ENCODE peak calls at places on chromosomes 7 and 10, in ten cellular contexts. E is posterior vena cava; S is stimulated activated CD4-positive, alpha-beta T cell treated with anti-CD3 and anti-CD28 coated beads, Interleukin-1b, Interleukin-23, amount 100 ng/mL, for 4 hours; X is activated CD4-positive, alpha-beta T cell treated with anti-CD3 and anti-CD28 coated beads, Interleukin-2, amount 10 ng/mL, durations not matched to agents 7 days and 5 days; P is Ammon's horn; T is NCI-H226; C is T-helper 1 cell; Q is naive thymus-derived CD4-positive, alpha-beta T cell; R is caudate nucleus; J is posterior cingulate gyrus. H is an unnamed sample.

GRCh38 chr7:55977831-55978230 is 13.4 kb downstream of the NIPSNAP2 start:
- DNase-seq in T (peak), R (no peak), J (no peak), C (no peak), Q (no peak), E (no peak), S (no peak), P (peak), X (no peak), H (no peak)

GRCh38 chr10:79948976-79949722 is at the start of gene SFTPD:
- DNase-seq in X (no peak), R (no peak), E (no peak), C (no peak), P (peak), J (no peak), Q (no peak), S (no peak), T (peak), H (no peak)

GRCh38 chr10:62582098-62582705 is 208.0 kb downstream of the ZNF365 start:
- DNase-seq in P (no peak), Q (no peak), J (no peak), R (no peak), T (no peak), C (no peak), X (no peak), S (no peak), E (no peak), H (no peak)

GRCh38 chr7:65938336-65938895 is 43.6 kb downstream of the GUSB start:
- DNase-seq in R (no peak), E (no peak), P (no peak), X (no peak), S (no peak), T (no peak), J (no peak), C (no peak), Q (no peak), H (no peak)

GRCh38 chr10:35346248-35346647 is 9.9 kb downstream of the CCNY start:
- DNase-seq in J (no peak), X (no peak), S (no peak), C (no peak), R (no peak), Q (no peak), T (no peak), E (no peak), P (no peak), H (no peak)

GRCh38 chr7:2824026-2824677 is 20.0 kb downstream of the GNA12 start:
- DNase-seq in P (no peak), S (no peak), R (no peak), E (no peak), J (no peak), T (no peak), X (no peak), Q (no peak), C (no peak), H (no peak)

GRCh38 chr10:11488126-11488525 is 123.3 kb downstream of the USP6NL start:
- DNase-seq in Q (no peak), R (no peak), S (no peak), J (no peak), P (no peak), C (no peak), X (no peak), E (no peak), T (no peak), H (no peak)

GRCh38 chr7:155373359-155374273 is 75.9 kb downstream of the INSIG1 start:
- DNase-seq in J (no peak), E (no peak), R (no peak), P (no peak), X (no peak), Q (no peak), S (no peak), T (no peak), C (no peak), H (no peak)

GRCh38 chr7:74334026-74334425 is 44.8 kb downstream of the CLIP2 start:
- DNase-seq in Q (no peak), R (no peak), S (no peak), T (peak), E (no peak), C (no peak), P (no peak), J (no peak), X (no peak), H (no peak)

GRCh38 chr7:20383351-20383750 is 52.7 kb downstream of the ITGB8 start:
- DNase-seq in J (no peak), X (no peak), C (no peak), E (no peak), T (peak), R (no peak), Q (no peak), S (no peak), P (no peak), H (no peak)

GRCh38 chr7:129454249-129454551 is 20.0 kb downstream of the STRIP2 start:
- DNase-seq in X (no peak), T (no peak), Q (no peak), J (no peak), C (no peak), S (no peak), E (no peak), R (no peak), P (no peak), H (no peak)

GRCh38 chr10:8049874-8050560 is 4.5 kb upstream of the GATA3 start:
- DNase-seq in P (no peak), T (no peak), C (no peak), R (no peak), E (no peak), X (no peak), S (no peak), Q (peak), J (no peak), H (no peak)

GRCh38 chr7:98398567-98399372 is 2.1 kb downstream of the BAIAP2L1 start:
- DNase-seq in J (no peak), R (no peak), C (no peak), T (no peak), Q (no peak), E (no peak), P (no peak), X (no peak), S (no peak), H (no peak)

GRCh38 chr7:21542891-21543527 is at the start of gene DNAH11:
- DNase-seq in S (peak), P (peak), X (peak), C (no peak), Q (peak), E (no peak), R (no peak), T (no peak), J (no peak), H (peak)

GRCh38 chr10:17735166-17735941 is 16.6 kb upstream of the TMEM236 start:
- DNase-seq in S (no peak), R (no peak), J (no peak), X (no peak), Q (no peak), C (no peak), P (no peak), T (no peak), E (peak), H (no peak)

GRCh38 chr10:90447836-90448235 is 410.0 kb downstream of the HTR7 start:
- DNase-seq in T (no peak), X (no peak), R (no peak), S (no peak), J (no peak), C (no peak), P (no peak), E (no peak), Q (no peak), H (no peak)

GRCh38 chr10:29598861-29599311 is 35.9 kb downstream of the SVIL start:
- DNase-seq in P (no peak), X (no peak), Q (no peak), J (no peak), S (no peak), T (no peak), E (no peak), C (no peak), R (no peak), H (no peak)

GRCh38 chr10:104340099-104340594 is 1.9 kb upstream of the ITPRIP start:
- DNase-seq in P (no peak), S (no peak), J (no peak), X (no peak), T (peak), C (no peak), R (no peak), E (no peak), Q (no peak), H (peak)

GRCh38 chr7:17829001-17829400 is 111.3 kb downstream of the SNX13 start:
- DNase-seq in C (no peak), R (no peak), T (no peak), J (no peak), E (no peak), Q (no peak), P (no peak), S (no peak), X (no peak), H (no peak)

GRCh38 chr10:113369185-113369785 is 183.6 kb upstream of the HABP2 start:
- DNase-seq in S (no peak), J (no peak), R (no peak), P (no peak), E (no peak), X (no peak), T (no peak), Q (no peak), C (no peak), H (no peak)

GRCh38 chr10:79266092-79266491 is 81.2 kb upstream of the PPIF start:
- DNase-seq in R (no peak), S (no peak), E (no peak), J (no peak), P (no peak), T (no peak), C (no peak), Q (no peak), X (no peak), H (no peak)

GRCh38 chr7:155789001-155789725 is 23.1 kb downstream of the SHH start:
- DNase-seq in R (no peak), P (peak), C (no peak), E (no peak), S (no peak), T (no peak), J (no peak), X (no peak), Q (no peak), H (no peak)

GRCh38 chr10:123147635-123148413 is at the start of gene HMX2:
- DNase-seq in X (no peak), Q (no peak), P (no peak), C (no peak), T (no peak), S (no peak), R (no peak), J (no peak), E (no peak), H (peak)

GRCh38 chr7:79211724-79212123 is 241.7 kb downstream of the MAGI2 start:
- DNase-seq in R (no peak), E (no peak), X (no peak), Q (no peak), P (no peak), C (no peak), T (peak), J (no peak), S (no peak), H (no peak)

GRCh38 chr7:129607471-129608120 is 3.9 kb upstream of the NRF1 start:
- DNase-seq in C (no peak), S (no peak), E (no peak), P (no peak), R (peak), X (peak), J (no peak), T (peak), Q (peak), H (peak)

GRCh38 chr7:49717547-49717946 is 55.9 kb upstream of the VWC2 start:
- DNase-seq in C (no peak), Q (no peak), X (no peak), S (no peak), T (no peak), R (no peak), J (no peak), P (no peak), E (no peak), H (no peak)

GRCh38 chr7:87475359-87476178 is at the start of gene ABCB4:
- DNase-seq in C (no peak), T (no peak), S (no peak), X (no peak), R (no peak), J (no peak), P (no peak), E (peak), Q (no peak), H (no peak)

GRCh38 chr7:132519936-132520335 is 56.3 kb downstream of the PLXNA4 start:
- DNase-seq in C (no peak), S (no peak), E (no peak), X (no peak), R (peak), T (peak), P (peak), Q (no peak), J (no peak), H (no peak)

GRCh38 chr7:46568420-46569116 is 647.5 kb upstream of the IGFBP3 start:
- DNase-seq in C (no peak), J (no peak), P (no peak), S (no peak), Q (no peak), T (no peak), E (no peak), R (no peak), X (no peak), H (no peak)

GRCh38 chr10:90964781-90965462 is 44.0 kb upstream of the ANKRD1 start:
- DNase-seq in X (no peak), E (no peak), J (no peak), Q (no peak), P (no peak), R (no peak), T (no peak), S (no peak), C (no peak), H (no peak)

GRCh38 chr10:55410415-55410885 is 609.4 kb upstream of the PCDH15 start:
- DNase-seq in T (no peak), X (no peak), S (no peak), R (peak), E (peak), Q (no peak), C (no peak), J (peak), P (peak), H (no peak)

GRCh38 chr7:35761882-35762720 is 38.8 kb upstream of the SEPTIN7 start:
- DNase-seq in R (no peak), E (no peak), C (no peak), T (peak), X (no peak), P (no peak), J (no peak), Q (no peak), S (no peak), H (no peak)

GRCh38 chr7:4745971-4746919 is 29.2 kb upstream of the AP5Z1 start:
- DNase-seq in R (no peak), E (no peak), S (no peak), X (peak), Q (no peak), P (no peak), T (peak), J (no peak), C (no peak), H (no peak)

GRCh38 chr7:29875741-29876140 is 69.4 kb downstream of the WIPF3 start:
- DNase-seq in T (no peak), C (no peak), S (no peak), E (no peak), Q (no peak), J (no peak), R (no peak), X (no peak), P (no peak), H (no peak)

GRCh38 chr7:134892002-134892693 is 94.2 kb upstream of the AGBL3 start:
- DNase-seq in T (no peak), J (no peak), R (no peak), E (no peak), P (no peak), C (no peak), X (no peak), S (no peak), Q (no peak), H (no peak)

GRCh38 chr10:132443605-132443997 is 46.6 kb downstream of the PWWP2B start:
- DNase-seq in R (no peak), Q (peak), J (no peak), T (no peak), S (peak), E (no peak), P (no peak), X (peak), C (peak), H (peak)

GRCh38 chr7:23467731-23468720 is 2.3 kb downstream of the IGF2BP3 start:
- DNase-seq in X (peak), T (peak), C (no peak), J (no peak), E (no peak), Q (peak), R (no peak), P (no peak), S (no peak), H (peak)

GRCh38 chr10:65565246-65565645 is 1360.6 kb upstream of the LRRTM3 start:
- DNase-seq in P (no peak), X (no peak), E (no peak), T (no peak), J (no peak), R (no peak), Q (no peak), C (no peak), S (no peak), H (no peak)

H was measured in activated T-helper 2 cell treated with anti-CD3 and anti-CD28 coated beads, Interferon-gamma antibody, Interleukin-2, Interleukin-4, amounts not matched to agents 10 μg/mL and 5 μg/mL and 100 μg/mL, durations not matched to agents 14 hours and 24 hours and 36 hours.